ENCODE peak calls at places on chromosomes 7 and 10, in nine cellular contexts. J is left ventricle myocardium inferior, A is GM12865, L is BE2C, I is ovary, S is epithelial cell of esophagus, E is Panc1, W is GM12864, Q is fibroblast of lung. B is an unnamed sample.

GRCh38 chr10:2986341-2986933 is 80.9 kb upstream of the PFKP start:
- DNase-seq in J (no peak), A (no peak), L (no peak), I (no peak), S (no peak), E (no peak), W (no peak), Q (no peak), B (no peak)

GRCh38 chr10:100184426-100185219 is 1.2 kb downstream of the ERLIN1 start:
- DNase-seq in J (no peak), A (peak), L (peak), I (no peak), S (peak), E (no peak), W (no peak), Q (peak), B (no peak)

GRCh38 chr10:86337121-86337601 is 29.4 kb downstream of the GRID1 start:
- DNase-seq in J (no peak), A (peak), L (no peak), I (no peak), S (no peak), E (no peak), W (no peak), Q (no peak), B (no peak)

GRCh38 chr10:104406715-104407517 is 53.3 kb downstream of the CFAP58 start:
- DNase-seq in J (no peak), A (peak), L (no peak), I (no peak), S (peak), E (peak), W (no peak), Q (peak), B (peak)

GRCh38 chr7:127474457-127474856 is 81.9 kb upstream of the ZNF800 start:
- DNase-seq in J (no peak), A (no peak), L (no peak), I (no peak), S (peak), E (no peak), W (no peak), Q (no peak), B (peak)

GRCh38 chr7:139720705-139721231 is 57.0 kb downstream of the HIPK2 start:
- DNase-seq in J (no peak), A (peak), L (no peak), I (no peak), S (no peak), E (no peak), W (no peak), Q (peak), B (no peak)

GRCh38 chr10:95395947-95396449 is 105.2 kb upstream of the PDLIM1 start:
- DNase-seq in J (peak), A (no peak), L (no peak), I (no peak), S (no peak), E (no peak), W (no peak), Q (no peak), B (no peak)

GRCh38 chr7:106619213-106619612 is 41.7 kb downstream of the CCDC71L start:
- DNase-seq in J (no peak), A (no peak), L (no peak), I (no peak), S (no peak), E (no peak), W (no peak), Q (no peak), B (no peak)

GRCh38 chr7:142077762-142078161 is 33.8 kb upstream of the MGAM2 start:
- DNase-seq in J (no peak), A (no peak), L (no peak), I (no peak), S (no peak), E (no peak), W (no peak), Q (no peak), B (no peak)

GRCh38 chr10:91758303-91759146 is 39.7 kb upstream of the TNKS2 start:
- DNase-seq in J (no peak), A (peak), L (no peak), I (no peak), S (peak), E (peak), W (peak), Q (peak), B (peak)

GRCh38 chr7:24073651-24074420 is 210.2 kb upstream of the NPY start:
- DNase-seq in J (no peak), A (no peak), L (peak), I (no peak), S (no peak), E (no peak), W (no peak), Q (no peak), B (no peak)

GRCh38 chr7:85039196-85039923 is 147.5 kb downstream of the SEMA3D start:
- DNase-seq in J (no peak), A (peak), L (no peak), I (no peak), S (no peak), E (no peak), W (no peak), Q (no peak), B (no peak)

DNA sequence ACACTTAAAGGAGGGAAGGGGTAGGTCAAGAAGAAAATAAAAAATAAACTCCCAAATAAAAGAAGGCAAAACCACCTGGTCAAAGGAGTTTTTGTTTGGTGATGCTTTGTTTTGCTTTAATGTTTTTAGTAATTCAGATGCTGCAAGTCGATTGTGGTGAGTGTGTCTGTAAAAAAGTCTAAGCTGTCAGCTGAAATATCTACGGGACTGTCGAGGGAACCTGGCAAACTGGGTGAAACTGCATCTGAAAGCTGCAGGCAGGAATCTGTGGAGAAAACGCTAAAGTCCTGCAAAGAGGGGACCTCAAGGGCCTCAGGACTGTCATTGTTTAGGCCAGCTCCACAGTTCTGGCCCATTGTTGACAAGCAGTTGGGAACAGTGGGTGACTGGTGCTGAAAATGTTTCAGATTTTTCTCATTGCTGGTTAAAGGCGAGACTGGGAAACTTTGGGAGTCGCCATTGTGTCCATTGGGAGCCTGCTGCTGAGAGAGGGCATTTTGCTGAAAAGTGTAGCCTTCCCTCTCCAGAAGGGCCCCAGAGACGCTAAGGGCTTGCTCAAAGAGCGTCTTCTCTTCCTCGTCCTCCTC is 1.8 kb downstream of the HOXA2 start:
- DNase-seq in J (no peak), A (no peak), L (no peak), I (no peak), S (no peak), E (no peak), W (no peak), Q (peak), B (no peak)
- H3K4me3 ChIP-seq in J (peak), A (no peak), L (no peak), I (no peak), S (no peak), E (peak), W (no peak), Q (peak), B (no peak)

GRCh38 chr10:35027567-35027966 is 62.6 kb downstream of the CUL2 start:
- DNase-seq in J (no peak), A (no peak), L (no peak), I (no peak), S (peak), E (no peak), W (no peak), Q (peak), B (no peak)
- TF ChIP-seq CTCF in J (peak), A (no peak), L (peak), I (peak), S (peak), E (peak), W (no peak), Q (peak), B (peak)

GRCh38 chr10:84194424-84195043 is at the start of gene CDHR1:
- DNase-seq in J (peak), A (peak), L (peak), I (no peak), S (peak), E (no peak), W (no peak), Q (no peak), B (no peak)
- H3K4me3 ChIP-seq in J (peak), A (peak), L (peak), I (peak), S (peak), E (no peak), W (peak), Q (peak), B (no peak)

DNA sequence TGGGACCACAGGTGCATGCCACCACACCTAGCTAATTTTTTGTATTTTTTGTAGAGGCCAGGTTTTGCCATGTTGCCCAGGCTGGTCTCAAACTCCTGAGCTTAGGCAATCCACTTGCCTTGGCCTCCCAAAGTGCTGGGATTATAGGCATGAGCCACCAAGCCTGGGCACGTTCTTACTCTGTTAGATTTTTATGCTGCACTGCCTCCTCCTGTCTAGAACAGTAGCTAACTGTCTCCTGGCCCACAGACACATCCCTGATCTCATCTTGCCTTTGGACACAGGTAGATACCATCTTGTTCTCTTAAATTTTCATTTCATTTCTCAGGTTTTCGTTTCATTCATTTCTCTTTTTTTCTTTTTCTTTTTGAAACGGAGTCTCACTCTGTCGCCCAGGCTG is 41.1 kb downstream of the BLVRA start:
- DNase-seq in J (no peak), A (peak), L (no peak), I (no peak), S (peak), E (no peak), W (no peak), Q (no peak), B (no peak)
- TF ChIP-seq CTCF in J (no peak), A (no peak), L (peak), I (no peak), S (peak), E (no peak), W (peak), Q (no peak), B (peak)

B was measured in HFF-Myc.